ENCODE peak calls at places on chromosomes 4 and X, in six cellular contexts. K, R, E, N, V and L are unnamed samples.

GRCh38 chr4:130233377-130234047 is 1137.6 kb downstream of the C4orf33 start:
- DNase-seq in K (no peak), R (no peak), E (peak; percentile 95), N (peak; percentile 3), V (no peak), L (no peak)

GRCh38 chr4:13919021-13919441 is 291.5 kb upstream of the BOD1L1 start:
- DNase-seq in K (no peak), R (no peak), E (no peak), N (no peak), V (no peak), L (no peak)

GRCh38 chr4:124641715-124642380 is 70.7 kb downstream of the ANKRD50 start:
- DNase-seq in K (no peak), R (no peak), E (peak; percentile 86), N (no peak), V (peak; percentile 49), L (no peak)

GRCh38 chr4:143700060-143700419 is 435 bp downstream of the FREM3 start:
- DNase-seq in K (no peak), R (no peak), E (no peak), N (peak; percentile 17), V (peak; percentile 52), L (no peak)

GRCh38 chrX:40245411-40246140 is 147.8 kb upstream of the BCOR start:
- DNase-seq in K (no peak), R (no peak), E (no peak), N (peak; percentile 10), V (peak; percentile 55), L (no peak)

GRCh38 chr4:8940792-8941491 is 69.3 kb upstream of the HMX1 start:
- DNase-seq in K (no peak), R (no peak), E (no peak), N (no peak), V (no peak), L (no peak)

GRCh38 chrX:39556056-39556455 is 541.7 kb downstream of the BCOR start:
- DNase-seq in K (no peak), R (no peak), E (no peak), N (no peak), V (no peak), L (no peak)

GRCh38 chr4:70818921-70819320 is 20.8 kb downstream of the GRSF1 start:
- DNase-seq in K (no peak), R (no peak), E (no peak), N (no peak), V (no peak), L (no peak)

GRCh38 chr4:102501176-102501634 is at the start of gene NFKB1:
- DNase-seq in K (peak; percentile 61), R (peak; percentile 79), E (peak; percentile 79), N (peak; percentile 85), V (peak; percentile 86), L (peak; percentile 91)

GRCh38 chr4:20840648-20841190 is 140.5 kb downstream of the PACRGL start:
- DNase-seq in K (no peak), R (no peak), E (no peak), N (no peak), V (no peak), L (no peak)